ENCODE peak calls at places on chromosomes 16 and 17, in six cellular contexts. One of them, this sample, is unnamed. For H3K9me3, the result is how much of the 10 kb centered on the place peaks cover.

GRCh38 chr17:77741109-77741508 is 217.4 kb upstream of the TNRC6C start:
- DNase-seq in Peyer's patch: no peak
- DNase-seq in prostate gland: no peak
- DNase-seq in transverse colon: no peak
- DNase-seq in MG63: no peak
- DNase-seq in PC-9: no peak
- DNase-seq in this sample: no peak

GRCh38 chr17:37358098-37358829 is 17.5 kb upstream of the C17orf78 start:
- DNase-seq in transverse colon: peak
- DNase-seq in MG63: peak
- DNase-seq in Peyer's patch: peak
- DNase-seq in PC-9: peak
- DNase-seq in prostate gland: peak
- DNase-seq in this sample: peak

GRCh38 chr16:84239910-84240309 is at the start of gene KCNG4:
- DNase-seq in transverse colon: no peak
- DNase-seq in MG63: no peak
- DNase-seq in PC-9: no peak
- DNase-seq in prostate gland: no peak
- DNase-seq in Peyer's patch: no peak
- DNase-seq in this sample: no peak

GRCh38 chr16:89491238-89491869 is 993 bp upstream of the ANKRD11 start:
- DNase-seq in Peyer's patch: no peak
- DNase-seq in prostate gland: no peak
- DNase-seq in PC-9: peak
- DNase-seq in transverse colon: no peak
- DNase-seq in MG63: no peak
- DNase-seq in this sample: no peak

GRCh38 chr17:40618754-40619625 is 28.6 kb downstream of the SMARCE1 start:
- DNase-seq in MG63: no peak
- DNase-seq in Peyer's patch: no peak
- DNase-seq in prostate gland: no peak
- DNase-seq in transverse colon: no peak
- DNase-seq in PC-9: no peak
- DNase-seq in this sample: no peak

GRCh38 chr17:51585514-51586104 is 325.3 kb downstream of the UTP18 start:
- DNase-seq in MG63: no peak
- DNase-seq in prostate gland: peak
- DNase-seq in PC-9: no peak
- DNase-seq in Peyer's patch: no peak
- DNase-seq in transverse colon: peak
- DNase-seq in this sample: no peak

GRCh38 chr16:81384006-81384405 is 60.6 kb upstream of the CMIP start:
- DNase-seq in Peyer's patch: no peak
- DNase-seq in MG63: no peak
- DNase-seq in transverse colon: no peak
- DNase-seq in PC-9: no peak
- DNase-seq in prostate gland: peak
- DNase-seq in this sample: no peak

GRCh38 chr17:32123782-32124181 is 18.5 kb upstream of the RHOT1 start:
- DNase-seq in MG63: peak
- DNase-seq in transverse colon: no peak
- DNase-seq in prostate gland: no peak
- DNase-seq in PC-9: no peak
- DNase-seq in Peyer's patch: no peak
- DNase-seq in this sample: no peak

GRCh38 chr17:81707725-81708646 is 4.1 kb upstream of the SLC25A10 start:
- DNase-seq in MG63: no peak
- DNase-seq in PC-9: no peak
- DNase-seq in Peyer's patch: no peak
- DNase-seq in prostate gland: no peak
- DNase-seq in transverse colon: no peak
- DNase-seq in this sample: peak

GRCh38 chr17:56047321-56047720 is 106.0 kb upstream of the ANKFN1 start:
- DNase-seq in PC-9: no peak
- DNase-seq in Peyer's patch: no peak
- DNase-seq in MG63: no peak
- DNase-seq in transverse colon: no peak
- DNase-seq in prostate gland: no peak
- DNase-seq in this sample: no peak

GRCh38 chr16:66580605-66581209 is 1.4 kb downstream of the CMTM2 start:
- DNase-seq in Peyer's patch: no peak
- DNase-seq in transverse colon: no peak
- DNase-seq in MG63: peak
- DNase-seq in PC-9: peak
- DNase-seq in prostate gland: no peak
- DNase-seq in this sample: no peak

GRCh38 chr17:65670667-65671371 is 109.4 kb upstream of the AXIN2 start:
- DNase-seq in transverse colon: no peak
- DNase-seq in PC-9: no peak
- DNase-seq in Peyer's patch: no peak
- DNase-seq in MG63: no peak
- DNase-seq in prostate gland: no peak
- DNase-seq in this sample: no peak

GRCh38 chr16:46962629-46963028 is 10.8 kb downstream of the DNAJA2 start:
- DNase-seq in Peyer's patch: no peak
- DNase-seq in MG63: no peak
- DNase-seq in prostate gland: no peak
- DNase-seq in PC-9: no peak
- DNase-seq in transverse colon: no peak
- DNase-seq in this sample: no peak

GRCh38 chr16:80019395-80019794 is 418.9 kb upstream of the MAF start:
- DNase-seq in MG63: no peak
- DNase-seq in prostate gland: no peak
- DNase-seq in PC-9: no peak
- DNase-seq in Peyer's patch: no peak
- DNase-seq in transverse colon: no peak
- DNase-seq in this sample: no peak
- H3K9me3 ChIP-seq in MG63: under half
- H3K9me3 ChIP-seq in prostate gland: under half
- H3K9me3 ChIP-seq in PC-9: under half
- H3K9me3 ChIP-seq in Peyer's patch: under half
- H3K9me3 ChIP-seq in transverse colon: under half
- H3K9me3 ChIP-seq in this sample: under half

GRCh38 chr17:27155866-27156265 is 138.0 kb upstream of the WSB1 start:
- DNase-seq in Peyer's patch: peak
- DNase-seq in prostate gland: no peak
- DNase-seq in transverse colon: no peak
- DNase-seq in PC-9: no peak
- DNase-seq in MG63: no peak
- DNase-seq in this sample: peak
- H3K9me3 ChIP-seq in Peyer's patch: under half
- H3K9me3 ChIP-seq in prostate gland: under half
- H3K9me3 ChIP-seq in transverse colon: under half
- H3K9me3 ChIP-seq in PC-9: under half
- H3K9me3 ChIP-seq in MG63: under half
- H3K9me3 ChIP-seq in this sample: under half

DNA sequence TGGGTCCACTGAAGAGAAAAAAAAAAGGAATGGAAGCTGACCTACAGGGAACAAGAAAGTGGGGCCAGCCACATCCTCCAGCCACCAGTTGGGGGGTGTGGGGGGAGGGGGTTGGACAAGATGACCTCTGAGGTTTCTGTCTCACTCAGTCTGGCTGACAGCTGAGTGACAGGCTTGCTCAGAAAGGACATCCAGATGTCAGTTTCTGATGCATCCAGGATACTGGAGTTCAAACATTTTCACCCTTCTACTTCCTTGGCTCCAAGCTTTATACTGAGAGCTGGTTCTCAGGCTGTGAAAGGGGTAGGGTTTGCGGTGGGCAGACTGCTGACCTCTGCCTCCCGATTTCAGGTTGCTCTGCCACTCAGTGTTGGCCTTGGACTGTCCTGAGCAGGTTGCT is 2178.3 kb downstream of the TP53TG3F start:
- DNase-seq in prostate gland: no peak
- DNase-seq in PC-9: no peak
- DNase-seq in Peyer's patch: no peak
- DNase-seq in transverse colon: no peak
- DNase-seq in MG63: no peak
- DNase-seq in this sample: no peak
- H3K9me3 ChIP-seq in prostate gland: under half
- H3K9me3 ChIP-seq in PC-9: under half
- H3K9me3 ChIP-seq in Peyer's patch: under half
- H3K9me3 ChIP-seq in transverse colon: under half
- H3K9me3 ChIP-seq in MG63: under half
- H3K9me3 ChIP-seq in this sample: under half

DNA sequence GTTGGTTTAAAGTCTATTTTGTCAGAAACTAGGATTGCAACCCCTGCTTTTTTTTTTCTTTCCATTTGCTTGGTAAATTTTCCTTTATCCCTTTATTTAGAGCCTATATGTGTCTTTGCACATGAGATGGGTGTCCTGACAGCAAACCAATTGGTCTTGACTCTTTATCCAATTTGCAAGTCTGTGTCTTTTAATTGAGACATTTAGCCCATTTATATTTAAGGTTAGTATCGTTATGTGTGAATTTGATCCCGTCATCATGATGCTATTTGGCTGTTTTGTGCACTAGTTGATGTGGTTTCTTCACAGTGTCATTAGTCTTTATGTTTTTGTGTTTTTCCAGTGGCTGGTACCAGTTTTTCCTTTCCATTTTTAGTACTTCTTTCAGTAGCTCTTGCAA is 127.7 kb upstream of the ZNF267 start:
- DNase-seq in Peyer's patch: no peak
- DNase-seq in transverse colon: no peak
- DNase-seq in MG63: no peak
- DNase-seq in prostate gland: no peak
- DNase-seq in PC-9: no peak
- DNase-seq in this sample: no peak
- H3K9me3 ChIP-seq in Peyer's patch: under half
- H3K9me3 ChIP-seq in transverse colon: half or more
- H3K9me3 ChIP-seq in MG63: half or more
- H3K9me3 ChIP-seq in prostate gland: under half
- H3K9me3 ChIP-seq in PC-9: half or more
- H3K9me3 ChIP-seq in this sample: under half

DNA sequence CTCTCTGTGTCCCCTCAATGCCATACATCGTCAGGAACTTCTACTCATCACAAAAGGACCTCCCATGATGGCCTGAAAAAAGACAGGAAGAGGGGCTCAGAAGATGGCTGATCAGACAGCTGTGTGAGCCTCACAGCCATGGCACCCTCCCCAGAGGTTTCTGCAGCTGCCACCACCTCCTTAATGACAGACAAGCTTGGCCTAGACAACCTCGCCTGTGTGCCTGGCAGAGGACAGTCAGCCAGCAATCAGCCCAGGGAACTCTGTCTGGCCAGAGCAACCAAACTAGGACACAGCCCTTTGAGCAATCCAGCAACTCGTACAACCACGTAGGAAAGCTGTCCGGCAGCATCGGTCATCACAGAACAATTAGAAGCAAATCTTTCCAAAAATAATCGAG is 54.2 kb upstream of the MED9 start:
- DNase-seq in Peyer's patch: no peak
- DNase-seq in prostate gland: no peak
- DNase-seq in transverse colon: no peak
- DNase-seq in PC-9: no peak
- DNase-seq in MG63: no peak
- DNase-seq in this sample: no peak
- H3K9me3 ChIP-seq in Peyer's patch: under half
- H3K9me3 ChIP-seq in prostate gland: under half
- H3K9me3 ChIP-seq in transverse colon: under half
- H3K9me3 ChIP-seq in PC-9: under half
- H3K9me3 ChIP-seq in MG63: under half
- H3K9me3 ChIP-seq in this sample: under half

DNA sequence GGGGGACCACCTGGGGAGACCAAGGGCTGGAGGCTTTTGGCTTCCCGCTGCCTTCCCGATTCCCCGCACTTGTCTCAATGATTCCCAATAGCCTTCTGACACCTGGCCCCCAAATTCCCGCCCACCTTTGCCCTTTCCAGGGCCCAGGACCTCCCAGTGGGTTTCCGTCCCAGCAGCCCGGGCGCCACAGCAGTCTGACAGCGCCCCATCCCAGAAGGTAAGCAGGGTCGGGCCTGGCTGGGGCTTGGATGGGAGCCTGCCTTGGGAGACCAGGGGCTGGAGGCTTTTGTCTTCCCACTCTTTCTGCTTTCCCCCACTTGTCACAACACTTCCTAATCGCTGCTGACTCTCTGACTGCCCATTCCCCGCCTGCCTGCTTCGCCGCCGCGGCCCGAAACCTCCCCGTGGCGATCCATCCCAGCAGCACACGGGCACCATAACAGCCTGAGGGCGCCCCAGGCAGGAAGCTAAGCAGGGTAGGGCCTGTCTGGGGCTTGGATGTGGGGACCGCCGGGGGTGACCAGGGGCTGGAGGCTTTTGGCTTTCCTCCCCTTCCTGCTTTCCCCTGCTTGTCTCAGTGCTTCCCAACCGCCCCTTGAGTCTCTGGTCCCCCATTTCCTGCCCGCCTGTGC is 2289.3 kb downstream of the TP53TG3F start:
- DNase-seq in MG63: no peak
- DNase-seq in transverse colon: no peak
- DNase-seq in PC-9: no peak
- DNase-seq in prostate gland: no peak
- DNase-seq in Peyer's patch: no peak
- DNase-seq in this sample: no peak
- H3K9me3 ChIP-seq in MG63: under half
- H3K9me3 ChIP-seq in transverse colon: under half
- H3K9me3 ChIP-seq in PC-9: under half
- H3K9me3 ChIP-seq in prostate gland: under half
- H3K9me3 ChIP-seq in Peyer's patch: under half
- H3K9me3 ChIP-seq in this sample: under half

DNA sequence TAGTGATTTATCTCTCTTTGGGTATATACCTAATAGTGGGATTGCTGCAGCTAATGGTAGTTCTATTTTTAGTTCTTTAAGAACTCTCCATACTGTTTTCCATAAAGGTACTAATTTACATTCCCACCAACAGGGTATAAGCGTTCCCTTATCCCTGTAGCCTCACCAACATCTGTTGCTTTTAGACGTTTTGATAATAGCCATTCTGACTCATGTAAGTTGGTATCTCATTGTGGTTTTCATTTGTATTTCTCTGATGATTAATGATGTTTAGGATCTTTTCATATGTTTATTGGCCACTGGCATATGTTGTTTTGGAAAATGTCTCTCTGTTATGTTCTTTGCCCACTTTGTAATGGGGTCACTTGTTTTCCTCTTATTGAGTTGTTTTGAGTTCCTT is 88.5 kb upstream of the ZNF267 start:
- DNase-seq in transverse colon: no peak
- DNase-seq in Peyer's patch: no peak
- DNase-seq in PC-9: no peak
- DNase-seq in prostate gland: no peak
- DNase-seq in MG63: no peak
- DNase-seq in this sample: no peak
- H3K9me3 ChIP-seq in transverse colon: under half
- H3K9me3 ChIP-seq in Peyer's patch: under half
- H3K9me3 ChIP-seq in PC-9: under half
- H3K9me3 ChIP-seq in prostate gland: under half
- H3K9me3 ChIP-seq in MG63: under half
- H3K9me3 ChIP-seq in this sample: under half